ENCODE peak calls at places on chromosome 16, in eight cellular contexts. K is left ventricle myocardium inferior, X is K562, R is heart left ventricle, A is uterus, Q is fibroblast of lung, N is PC-9, D is WERI-Rb-1. O is an unnamed sample.

GRCh38 chr16:35552763-35553162 is 2093.4 kb downstream of the TP53TG3F start:
- DNase-seq in Q (no peak), K (no peak), N (no peak), A (no peak), D (no peak), X (no peak), R (no peak), O (no peak)

GRCh38 chr16:31010539-31010938 is at the start of gene STX1B:
- DNase-seq in Q (peak), R (no peak), X (no peak), A (peak), N (no peak), K (no peak), D (peak), O (no peak)

GRCh38 chr16:2842340-2843000 is 12.4 kb downstream of the ZG16B start:
- DNase-seq in N (no peak), R (peak), A (no peak), D (peak), X (peak), K (peak), Q (peak), O (peak)

GRCh38 chr16:2285731-2286191 is 17.8 kb upstream of the RNPS1 start:
- DNase-seq in R (no peak), N (no peak), D (no peak), K (no peak), X (no peak), A (no peak), Q (no peak), O (no peak)

GRCh38 chr16:4733747-4734062 is 366 bp downstream of the ANKS3 start:
- DNase-seq in Q (peak), D (peak), R (no peak), N (no peak), K (no peak), A (no peak), X (peak), O (no peak)

GRCh38 chr16:81931927-81932326 is 79.3 kb downstream of the SDR42E1 start:
- DNase-seq in K (no peak), R (no peak), N (no peak), Q (no peak), A (no peak), X (no peak), D (no peak), O (no peak)

GRCh38 chr16:50282010-50282538 is 15.7 kb downstream of the ADCY7 start:
- DNase-seq in A (no peak), N (no peak), Q (peak), K (peak), X (peak), R (peak), D (no peak), O (peak)

GRCh38 chr16:4606354-4606753 is 8.3 kb downstream of the UBALD1 start:
- DNase-seq in R (no peak), X (no peak), Q (no peak), K (no peak), A (no peak), D (no peak), N (no peak), O (no peak)

GRCh38 chr16:50314665-50315064 is 48.3 kb downstream of the ADCY7 start:
- DNase-seq in N (no peak), R (no peak), K (no peak), X (no peak), Q (no peak), A (no peak), D (no peak), O (no peak)

GRCh38 chr16:67549936-67550335 is 12.4 kb upstream of the CTCF start:
- DNase-seq in X (no peak), A (no peak), D (no peak), K (no peak), Q (no peak), R (no peak), N (no peak), O (no peak)

GRCh38 chr16:84703671-84704070 is 3.9 kb downstream of the USP10 start:
- DNase-seq in R (no peak), X (no peak), D (peak), N (no peak), K (no peak), A (no peak), Q (peak), O (no peak)
- H3K4me3 ChIP-seq in R (no peak), X (no peak), D (no peak), N (no peak), K (no peak), A (no peak), Q (no peak), O (no peak)

GRCh38 chr16:26645629-26646028 is 421.1 kb upstream of the C16orf82 start:
- DNase-seq in D (peak), X (peak), N (no peak), Q (no peak), K (no peak), A (no peak), R (no peak), O (peak)
- TF ChIP-seq CTCF in D (peak), X (peak), N (peak), Q (no peak), K (peak), A (no peak), R (no peak), O (peak)

GRCh38 chr16:52747196-52747595 is 200.3 kb upstream of the TOX3 start:
- DNase-seq in R (no peak), X (no peak), D (no peak), A (no peak), K (no peak), N (no peak), Q (peak), O (no peak)

GRCh38 chr16:52756812-52757517 is 210.0 kb upstream of the TOX3 start:
- DNase-seq in N (no peak), X (no peak), K (no peak), R (no peak), Q (no peak), D (no peak), A (no peak), O (no peak)

DNA sequence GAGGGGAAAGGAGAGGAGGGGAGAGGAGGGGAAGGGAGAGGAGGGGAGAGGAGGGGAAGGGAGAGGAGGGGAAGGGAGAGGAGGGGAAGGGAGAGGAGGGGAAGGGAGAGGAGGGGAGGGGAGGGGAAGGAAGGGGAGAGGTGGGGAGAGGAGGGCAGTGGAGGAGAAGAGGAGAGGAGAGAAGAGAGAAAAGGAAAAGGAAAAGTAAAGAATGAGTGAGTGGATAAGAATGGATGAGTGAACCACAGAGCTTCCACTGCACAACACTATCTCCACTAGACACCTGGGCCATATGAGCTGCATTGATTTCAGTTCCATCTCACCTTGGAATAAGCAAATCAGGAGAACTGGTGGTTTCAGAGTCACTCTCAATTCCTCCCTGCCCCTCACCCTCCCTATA is 204.1 kb upstream of the TOX3 start:
- DNase-seq in A (no peak), Q (no peak), D (no peak), X (no peak), R (no peak), N (no peak), K (no peak), O (no peak)
- H3K4me3 ChIP-seq in A (no peak), Q (no peak), D (no peak), X (no peak), R (no peak), N (no peak), K (no peak), O (no peak)

DNA sequence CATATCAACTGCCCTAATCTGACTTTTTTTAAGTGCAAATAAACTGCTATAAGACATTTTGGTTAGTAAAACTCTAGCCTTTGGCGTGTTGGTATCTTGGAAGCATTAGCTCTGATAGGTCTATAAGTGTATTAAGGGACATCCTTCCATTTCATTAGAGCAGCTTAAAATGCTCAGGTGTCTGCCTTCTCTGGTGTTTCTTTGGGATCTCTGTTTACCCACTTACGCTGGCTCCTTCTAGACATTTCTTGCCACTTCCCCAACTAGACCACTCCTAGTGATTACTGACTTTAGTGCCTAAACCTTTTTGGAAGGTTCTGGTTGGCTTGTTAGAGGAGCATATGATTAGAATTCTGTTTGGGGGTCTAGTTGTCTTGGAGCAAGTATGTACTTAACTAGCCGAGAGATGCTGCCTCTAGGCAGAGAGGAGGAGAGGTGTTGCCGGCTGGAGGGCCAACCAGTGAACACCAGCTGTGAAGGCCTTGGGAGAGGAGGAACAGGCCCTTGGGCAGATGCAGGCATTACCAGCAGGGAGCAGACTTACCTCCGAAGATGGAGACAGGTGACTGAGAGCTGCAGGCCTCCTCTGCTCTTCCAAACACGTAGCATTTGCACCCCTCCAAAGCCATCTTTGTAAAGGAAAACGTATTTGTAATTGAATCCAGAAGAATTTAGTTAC is 15.2 kb upstream of the CLEC18C start:
- DNase-seq in Q (no peak), R (no peak), K (no peak), X (peak), D (peak), A (no peak), N (no peak), O (no peak)
- TF ChIP-seq CTCF in Q (no peak), R (no peak), K (no peak), X (no peak), D (peak), A (no peak), N (no peak), O (no peak)

O was measured in GM12865.